ENCODE peak calls at places on chromosomes 1 and 21, in five cellular contexts. H, U, F, W and N are unnamed samples.

GRCh38 chr21:27480841-27481261 is 514.0 kb upstream of the ADAMTS5 start:
- DNase-seq in U (no peak), H (no peak), W (no peak), F (no peak), N (no peak)

GRCh38 chr1:99685516-99686180 is 39.7 kb downstream of the PALMD start:
- DNase-seq in H (no peak), W (peak), F (peak), U (peak), N (peak)

GRCh38 chr1:231866392-231867331 is 240.1 kb downstream of the DISC1 start:
- DNase-seq in W (peak), U (peak), H (no peak), F (peak), N (peak)

GRCh38 chr1:41422306-41422705 is 61.1 kb downstream of the FOXO6 start:
- DNase-seq in W (no peak), H (no peak), F (no peak), U (no peak), N (no peak)

GRCh38 chr1:179706339-179706941 is 36.7 kb upstream of the FAM163A start:
- DNase-seq in H (no peak), F (peak), U (peak), W (peak), N (peak)

GRCh38 chr1:82388679-82389078 is 587.9 kb downstream of the ADGRL2 start:
- DNase-seq in H (no peak), U (no peak), F (no peak), W (no peak), N (no peak)

GRCh38 chr1:9194024-9194423 is 40.5 kb upstream of the H6PD start:
- DNase-seq in W (no peak), U (no peak), H (no peak), F (no peak), N (no peak)

GRCh38 chr1:109765483-109765815 is 1.7 kb upstream of the EPS8L3 start:
- DNase-seq in U (no peak), H (no peak), F (no peak), W (no peak), N (no peak)

GRCh38 chr1:243746736-243747135 is 103.3 kb downstream of the AKT3 start:
- DNase-seq in W (no peak), H (no peak), U (no peak), F (no peak), N (no peak)